ENCODE peak calls at places on chromosomes 5 and 9, in seven cellular contexts. K, T, W, B, I, Q and Z are unnamed samples.

GRCh38 chr9:135615666-135616620 is 23.4 kb downstream of the GLT6D1 start:
- DNase-seq in T (no peak), K (peak), I (no peak), B (no peak), W (no peak), Q (no peak), Z (no peak)

GRCh38 chr5:147098233-147098790 is 136.5 kb upstream of the STK32A start:
- DNase-seq in T (peak), W (no peak), B (no peak), Q (peak), I (peak), K (peak), Z (no peak)

GRCh38 chr9:108743426-108743825 is 112.4 kb downstream of the ACTL7B start:
- DNase-seq in T (no peak), I (no peak), B (no peak), Q (no peak), W (no peak), K (no peak), Z (no peak)

GRCh38 chr9:126591083-126591482 is 22.6 kb upstream of the LMX1B start:
- DNase-seq in B (no peak), I (no peak), K (no peak), Q (no peak), W (no peak), T (no peak), Z (no peak)

GRCh38 chr5:57476743-57477142 is 5.9 kb downstream of the ACTBL2 start:
- DNase-seq in W (no peak), I (no peak), B (no peak), K (no peak), T (no peak), Q (no peak), Z (no peak)

GRCh38 chr5:53023969-53024368 is 34.8 kb downstream of the ITGA2 start:
- DNase-seq in K (peak), T (no peak), Q (no peak), B (no peak), I (no peak), W (no peak), Z (peak)

GRCh38 chr9:32403567-32403966 is 19.1 kb downstream of the ACO1 start:
- DNase-seq in Q (no peak), I (no peak), W (no peak), B (no peak), T (no peak), K (no peak), Z (no peak)

GRCh38 chr5:154176191-154176590 is 14.3 kb upstream of the GALNT10 start:
- DNase-seq in T (no peak), K (no peak), B (no peak), Q (no peak), W (peak), I (no peak), Z (no peak)

GRCh38 chr5:170597109-170597741 is 93.4 kb downstream of the KCNIP1 start:
- DNase-seq in Q (no peak), I (no peak), B (no peak), T (peak), K (no peak), W (no peak), Z (no peak)

GRCh38 chr5:67050635-67051034 is 146.0 kb downstream of the CD180 start:
- DNase-seq in K (no peak), T (no peak), B (no peak), I (no peak), W (no peak), Q (no peak), Z (no peak)

GRCh38 chr9:117682955-117683710 is 21.1 kb upstream of the TLR4 start:
- DNase-seq in Q (no peak), I (no peak), B (no peak), W (no peak), T (no peak), K (peak), Z (peak)

GRCh38 chr9:137237759-137238726 is 3.0 kb upstream of the TUBB4B start:
- DNase-seq in Q (no peak), B (no peak), T (no peak), I (no peak), K (peak), W (peak), Z (no peak)
- TF ChIP-seq CTCF in Q (no peak), B (no peak), T (no peak), I (no peak), K (no peak), W (no peak), Z (no peak)

DNA sequence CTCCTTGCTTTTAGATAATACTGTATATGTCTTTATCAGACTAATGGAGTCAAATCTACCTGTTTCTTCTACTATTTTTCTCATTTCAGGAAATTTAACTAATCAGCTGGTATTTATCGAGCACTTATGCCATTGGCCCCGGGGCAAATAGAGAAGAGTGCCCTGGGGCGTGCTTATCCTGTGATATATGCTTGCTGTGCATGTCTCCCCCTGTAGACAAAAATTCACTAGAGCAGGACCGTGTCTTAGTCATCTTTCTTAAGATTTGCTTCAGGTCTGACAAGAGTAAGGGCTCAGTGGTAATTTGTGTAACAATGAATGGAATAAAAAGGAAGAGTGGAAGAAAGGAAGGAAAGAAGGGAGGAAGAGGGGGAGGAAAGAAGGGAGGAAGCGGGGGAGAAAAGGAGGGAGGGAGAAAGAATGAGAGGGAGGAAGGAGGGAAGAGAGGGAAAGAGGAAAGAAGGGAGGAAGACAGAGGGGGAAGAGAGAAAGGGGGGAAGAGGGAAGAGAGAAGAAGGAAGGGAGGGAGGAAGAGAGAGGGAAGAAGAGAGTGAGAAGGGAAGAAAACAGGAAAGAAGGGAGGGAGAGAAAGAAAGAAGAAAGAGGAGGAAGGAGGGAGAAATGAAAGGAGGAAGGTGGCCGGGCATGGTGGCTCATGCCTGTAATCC is 295.7 kb upstream of the PANK3 start:
- DNase-seq in K (no peak), T (no peak), B (no peak), Q (no peak), W (no peak), I (no peak), Z (no peak)
- TF ChIP-seq CTCF in K (no peak), T (no peak), B (no peak), Q (no peak), W (no peak), I (peak), Z (peak)

GRCh38 chr5:79774171-79774854 is 84.7 kb downstream of the CMYA5 start:
- DNase-seq in B (no peak), W (no peak), K (no peak), I (peak), Q (peak), T (no peak), Z (no peak)
- TF ChIP-seq CTCF in B (peak), W (no peak), K (no peak), I (peak), Q (no peak), T (no peak), Z (peak)

GRCh38 chr5:141757402-141757801 is 75.4 kb upstream of the ARAP3 start:
- DNase-seq in K (peak), B (no peak), I (peak), Q (peak), T (no peak), W (no peak), Z (no peak)
- TF ChIP-seq CTCF in K (no peak), B (no peak), I (peak), Q (no peak), T (no peak), W (no peak), Z (peak)

GRCh38 chr9:21473236-21473635 is 8.9 kb downstream of the IFNE start:
- DNase-seq in I (no peak), B (no peak), T (no peak), K (no peak), W (no peak), Q (no peak), Z (no peak)
- TF ChIP-seq CTCF in I (no peak), B (no peak), T (no peak), K (no peak), W (no peak), Q (no peak), Z (no peak)